ENCODE peak calls at places on chromosomes 13 and 19, in six cellular contexts. I, F, C, B, N and O are unnamed samples.

GRCh38 chr19:37933965-37934364 is 27.0 kb downstream of the SIPA1L3 start:
- DNase-seq in I (no peak), F (peak), C (no peak), B (no peak), N (no peak), O (no peak)

GRCh38 chr13:30805603-30806011 is 70.3 kb downstream of the ALOX5AP start:
- DNase-seq in I (no peak), F (peak), C (no peak), B (no peak), N (no peak), O (no peak)

GRCh38 chr19:4537953-4538600 is 1.8 kb downstream of the LRG1 start:
- DNase-seq in I (no peak), F (no peak), C (no peak), B (no peak), N (no peak), O (no peak)

GRCh38 chr13:50513528-50513863 is 330.0 kb downstream of the DLEU7 start:
- DNase-seq in I (no peak), F (no peak), C (no peak), B (no peak), N (no peak), O (no peak)

GRCh38 chr13:28501547-28501946 is 6.6 kb upstream of the FLT1 start:
- DNase-seq in I (no peak), F (no peak), C (no peak), B (no peak), N (no peak), O (no peak)

GRCh38 chr13:43742911-43743310 is 43.9 kb downstream of the ENOX1 start:
- DNase-seq in I (no peak), F (no peak), C (no peak), B (no peak), N (no peak), O (no peak)

GRCh38 chr19:2775556-2776430 is 7.3 kb downstream of the SGTA start:
- DNase-seq in I (no peak), F (peak), C (peak), B (no peak), N (no peak), O (peak)

GRCh38 chr13:23969672-23970071 is 72.4 kb upstream of the C1QTNF9B start:
- DNase-seq in I (no peak), F (peak), C (no peak), B (no peak), N (no peak), O (no peak)

GRCh38 chr13:51858433-51859247 is 3.1 kb upstream of the CCDC70 start:
- DNase-seq in I (peak), F (peak), C (no peak), B (no peak), N (no peak), O (no peak)

GRCh38 chr13:33194820-33195692 is 90.5 kb downstream of the STARD13 start:
- DNase-seq in I (no peak), F (peak), C (peak), B (no peak), N (peak), O (peak)

GRCh38 chr19:11577451-11578341 is at the start of gene ACP5:
- DNase-seq in I (no peak), F (no peak), C (no peak), B (peak), N (no peak), O (no peak)

GRCh38 chr13:41700790-41701310 is 243.5 kb downstream of the RGCC start:
- DNase-seq in I (no peak), F (no peak), C (peak), B (no peak), N (no peak), O (peak)

GRCh38 chr19:45968626-45969025 is 5.0 kb downstream of the NOVA2 start:
- DNase-seq in I (no peak), F (no peak), C (no peak), B (no peak), N (no peak), O (no peak)

GRCh38 chr13:102779426-102780159 is 6.0 kb upstream of the TEX30 start:
- DNase-seq in I (no peak), F (no peak), C (no peak), B (no peak), N (no peak), O (peak)

GRCh38 chr19:11195169-11195568 is 2.2 kb downstream of the KANK2 start:
- DNase-seq in I (no peak), F (no peak), C (no peak), B (no peak), N (no peak), O (no peak)

GRCh38 chr19:11005521-11005920 is 44.7 kb downstream of the SMARCA4 start:
- DNase-seq in I (no peak), F (no peak), C (no peak), B (no peak), N (no peak), O (no peak)

GRCh38 chr19:35986664-35987570 is 8.1 kb upstream of the SDHAF1 start:
- DNase-seq in I (peak), F (no peak), C (no peak), B (peak), N (no peak), O (peak)

GRCh38 chr13:100533588-100534041 is 55.0 kb downstream of the GGACT start:
- DNase-seq in I (no peak), F (peak), C (no peak), B (no peak), N (no peak), O (no peak)

GRCh38 chr19:4012092-4012974 is 4.8 kb downstream of the PIAS4 start:
- DNase-seq in I (no peak), F (no peak), C (no peak), B (no peak), N (no peak), O (no peak)

GRCh38 chr19:6806488-6806887 is 34.0 kb downstream of the VAV1 start:
- DNase-seq in I (no peak), F (no peak), C (no peak), B (peak), N (no peak), O (peak)

GRCh38 chr19:2154587-2155075 is 3.3 kb upstream of the AP3D1 start:
- DNase-seq in I (no peak), F (no peak), C (no peak), B (no peak), N (no peak), O (no peak)

GRCh38 chr19:10744848-10745293 is 27.0 kb downstream of the DNM2 start:
- DNase-seq in I (no peak), F (no peak), C (no peak), B (no peak), N (no peak), O (no peak)

GRCh38 chr19:51359294-51359693 is 6.9 kb downstream of the ETFB start:
- DNase-seq in I (no peak), F (no peak), C (no peak), B (no peak), N (no peak), O (no peak)

GRCh38 chr19:55212447-55212846 is 3.1 kb upstream of the PTPRH start:
- DNase-seq in I (peak), F (peak), C (peak), B (peak), N (peak), O (peak)

DNA sequence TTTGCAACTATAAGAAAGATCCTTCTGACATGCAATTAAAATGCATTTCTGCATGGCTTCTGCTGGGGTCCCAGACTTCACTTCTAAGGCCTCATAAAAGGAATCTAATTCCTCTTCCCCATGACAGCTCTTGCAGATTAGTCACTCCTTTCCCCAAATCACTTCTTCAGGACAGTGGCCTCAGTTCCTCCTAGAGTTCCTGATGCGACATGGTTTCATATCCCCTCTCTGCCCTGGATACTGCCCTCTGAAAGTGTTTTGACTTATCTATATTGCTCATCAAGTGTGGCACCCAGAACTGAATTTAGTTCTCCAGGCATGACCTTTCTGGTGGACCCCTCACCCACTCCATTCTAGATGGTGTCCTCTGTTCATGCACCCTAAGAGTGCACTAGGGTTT is 238.1 kb downstream of the FOXO1 start:
- DNase-seq in I (no peak), F (no peak), C (no peak), B (no peak), N (no peak), O (no peak)
- TF ChIP-seq MYC in I (no peak), F (no peak), C (no peak), B (no peak), N (no peak), O (no peak)

GRCh38 chr13:113064534-113065405 is 40.8 kb upstream of the F7 start:
- DNase-seq in I (peak), F (no peak), C (no peak), B (peak), N (no peak), O (peak)
- TF ChIP-seq MYC in I (no peak), F (no peak), C (no peak), B (no peak), N (no peak), O (peak)

DNA sequence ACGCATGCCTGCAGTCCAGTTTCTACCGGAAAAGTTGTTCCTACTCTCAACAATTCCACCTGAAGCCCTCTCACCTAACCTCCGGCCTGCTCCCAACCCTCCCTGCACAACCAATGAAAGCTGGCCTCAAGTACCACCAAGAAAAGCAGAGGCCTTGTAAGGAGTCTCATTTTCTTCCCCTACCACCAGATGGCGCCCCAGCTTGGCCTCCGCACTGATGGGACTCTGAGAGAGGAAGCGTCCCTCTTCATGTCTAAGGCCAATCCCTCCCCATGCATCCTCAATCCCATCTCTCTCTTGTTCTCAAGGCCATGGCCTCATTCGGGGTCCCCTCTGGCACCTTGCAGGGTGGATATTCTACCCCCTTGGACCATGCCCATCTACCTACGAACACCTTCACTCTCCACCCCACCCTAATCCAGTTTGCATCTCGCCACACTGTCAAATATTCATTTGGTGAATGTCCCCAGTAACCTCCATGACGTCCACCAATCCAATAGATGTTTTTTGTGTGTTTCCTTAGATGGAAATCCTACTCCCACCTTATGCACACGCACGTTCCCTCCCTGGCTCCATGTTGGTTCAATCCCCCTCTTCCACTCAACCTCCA is 412.8 kb downstream of the ZNF536 start:
- DNase-seq in I (peak), F (peak), C (no peak), B (peak), N (no peak), O (peak)
- TF ChIP-seq MYC in I (no peak), F (no peak), C (no peak), B (no peak), N (no peak), O (no peak)

DNA sequence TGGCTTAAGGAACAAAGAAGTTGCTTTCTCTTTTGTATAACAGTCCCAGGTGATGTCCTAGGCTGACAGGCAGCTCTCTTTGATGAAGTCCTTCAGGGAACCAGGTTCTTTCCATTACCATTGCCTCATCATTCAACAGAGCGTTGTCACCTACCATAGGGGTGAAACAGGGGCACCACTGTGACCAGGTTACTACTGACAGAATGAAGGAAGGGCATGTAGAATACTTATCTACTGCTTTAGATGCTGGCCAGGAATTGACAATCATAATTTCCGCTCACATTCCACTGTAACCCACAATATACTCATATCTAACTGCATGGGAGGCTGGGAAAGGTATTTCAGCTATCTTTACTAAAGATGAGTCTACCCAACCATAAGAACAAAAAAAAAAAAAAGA is 148.0 kb upstream of the FNDC3A start:
- DNase-seq in I (no peak), F (no peak), C (no peak), B (no peak), N (no peak), O (no peak)
- TF ChIP-seq MYC in I (no peak), F (no peak), C (no peak), B (no peak), N (no peak), O (no peak)

GRCh38 chr13:75231235-75231634 is 250.7 kb downstream of the TBC1D4 start:
- DNase-seq in I (no peak), F (no peak), C (no peak), B (no peak), N (no peak), O (no peak)

GRCh38 chr13:75236774-75237173 is 245.2 kb downstream of the TBC1D4 start:
- DNase-seq in I (no peak), F (no peak), C (no peak), B (no peak), N (no peak), O (peak)
- TF ChIP-seq MYC in I (no peak), F (no peak), C (no peak), B (no peak), N (no peak), O (no peak)

GRCh38 chr13:46295531-46296464 is 84.1 kb downstream of the LRRC63 start:
- DNase-seq in I (no peak), F (no peak), C (peak), B (no peak), N (peak), O (peak)
- TF ChIP-seq MYC in I (no peak), F (no peak), C (no peak), B (peak), N (no peak), O (peak)

DNA sequence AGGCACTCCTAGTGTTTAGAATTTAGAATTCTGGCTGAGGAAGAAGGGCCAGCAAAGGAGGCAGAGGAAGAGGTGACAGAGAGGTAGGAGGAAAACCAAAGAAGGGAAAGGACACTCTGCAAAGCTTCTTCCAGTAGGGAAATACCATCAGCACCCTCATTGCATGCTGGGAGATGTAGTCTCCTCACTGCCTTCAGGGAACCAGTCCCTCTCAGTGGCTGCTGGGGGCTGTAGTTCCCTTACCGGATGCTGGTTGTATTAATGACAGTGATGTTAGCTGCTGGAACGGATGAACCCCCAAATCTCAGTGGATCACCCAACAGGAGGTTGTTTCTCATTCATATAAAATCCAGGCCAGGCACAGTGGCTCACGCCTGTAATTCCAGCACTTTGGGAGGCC is 10.1 kb downstream of the GRIN2D start:
- DNase-seq in I (no peak), F (peak), C (peak), B (peak), N (no peak), O (peak)
- TF ChIP-seq MYC in I (no peak), F (no peak), C (no peak), B (no peak), N (no peak), O (no peak)